ENCODE peak calls at places on chromosomes 2 and 18, in nine cellular contexts. P is A549; B is activated naive CD4-positive, alpha-beta T cell treated with anti-CD3 and anti-CD28 coated beads for 36 hours; K is upper lobe of right lung; D is HTR-8/SVneo; E is right atrium auricular region; W is OCI-M1; T is transverse colon; Q is Kasumi-1. X is an unnamed sample.

GRCh38 chr2:16640867-16641266 is 24.8 kb downstream of the CYRIA start:
- DNase-seq in P (no peak), B (no peak), K (no peak), D (no peak), E (no peak), W (no peak), T (no peak), Q (no peak), X (no peak)

GRCh38 chr2:85132834-85133637 is at the start of gene TCF7L1:
- DNase-seq in P (peak), B (peak), K (peak), D (peak), E (peak), W (peak), T (peak), Q (peak), X (no peak)

GRCh38 chr18:78183815-78184214 is 795.8 kb upstream of the SALL3 start:
- DNase-seq in P (no peak), B (no peak), K (no peak), D (no peak), E (no peak), W (no peak), T (no peak), Q (no peak), X (no peak)

GRCh38 chr18:25103468-25104155 is 248.4 kb downstream of the ZNF521 start:
- DNase-seq in P (no peak), B (no peak), K (no peak), D (no peak), E (no peak), W (peak), T (no peak), Q (no peak), X (no peak)

GRCh38 chr2:25936889-25937545 is 45.3 kb downstream of the KIF3C start:
- DNase-seq in P (no peak), B (no peak), K (no peak), D (no peak), E (no peak), W (no peak), T (no peak), Q (no peak), X (no peak)

GRCh38 chr2:70686577-70687460 is 81.2 kb downstream of the ADD2 start:
- DNase-seq in P (peak), B (peak), K (peak), D (peak), E (no peak), W (peak), T (no peak), Q (peak), X (peak)

GRCh38 chr2:211854832-211855231 is 683.8 kb downstream of the ERBB4 start:
- DNase-seq in P (no peak), B (no peak), K (no peak), D (no peak), E (no peak), W (no peak), T (no peak), Q (no peak), X (no peak)

GRCh38 chr2:172885996-172886395 is 150.4 kb downstream of the RAPGEF4 start:
- DNase-seq in P (no peak), B (no peak), K (no peak), D (no peak), E (no peak), W (no peak), T (no peak), Q (no peak), X (no peak)

GRCh38 chr18:74597662-74598349 is at the start of gene ZNF407:
- DNase-seq in P (peak), B (peak), K (peak), D (peak), E (peak), W (peak), T (peak), Q (peak), X (peak)

GRCh38 chr2:137693521-137693920 is 270.8 kb upstream of the HNMT start:
- DNase-seq in P (no peak), B (no peak), K (no peak), D (no peak), E (no peak), W (no peak), T (no peak), Q (no peak), X (no peak)

GRCh38 chr2:222594679-222595078 is 61.2 kb downstream of the FARSB start:
- DNase-seq in P (peak), B (no peak), K (no peak), D (no peak), E (no peak), W (no peak), T (peak), Q (no peak), X (no peak)

GRCh38 chr2:170928824-170929685 is at the start of gene GORASP2:
- DNase-seq in P (peak), B (peak), K (peak), D (peak), E (peak), W (peak), T (peak), Q (peak), X (peak)

GRCh38 chr18:52326001-52326400 is 14.0 kb upstream of the DCC start:
- DNase-seq in P (no peak), B (no peak), K (no peak), D (no peak), E (no peak), W (no peak), T (no peak), Q (no peak), X (no peak)

GRCh38 chr2:132668986-132669853 is 785 bp downstream of the LYPD1 start:
- DNase-seq in P (peak), B (no peak), K (peak), D (peak), E (no peak), W (no peak), T (no peak), Q (no peak), X (no peak)

GRCh38 chr2:29463181-29463900 is 348.1 kb downstream of the CLIP4 start:
- DNase-seq in P (no peak), B (no peak), K (no peak), D (peak), E (no peak), W (no peak), T (no peak), Q (no peak), X (no peak)

GRCh38 chr2:238945433-238946150 is 97.7 kb downstream of the TWIST2 start:
- DNase-seq in P (peak), B (peak), K (peak), D (peak), E (peak), W (peak), T (peak), Q (no peak), X (peak)

GRCh38 chr2:97796465-97797126 is 83.2 kb downstream of the ZAP70 start:
- DNase-seq in P (no peak), B (no peak), K (no peak), D (no peak), E (no peak), W (no peak), T (no peak), Q (no peak), X (no peak)

GRCh38 chr18:46320928-46321855 is 217.0 kb downstream of the HAUS1 start:
- DNase-seq in P (no peak), B (no peak), K (no peak), D (no peak), E (no peak), W (no peak), T (no peak), Q (no peak), X (no peak)

GRCh38 chr18:21117385-21118135 is 5.9 kb upstream of the ROCK1 start:
- DNase-seq in P (no peak), B (no peak), K (no peak), D (no peak), E (no peak), W (peak), T (no peak), Q (peak), X (no peak)

GRCh38 chr2:96715658-96716057 is 24.2 kb downstream of the LMAN2L start:
- DNase-seq in P (peak), B (no peak), K (no peak), D (no peak), E (no peak), W (no peak), T (no peak), Q (no peak), X (no peak)

GRCh38 chr2:188524519-188525113 is 232.9 kb downstream of the GULP1 start:
- DNase-seq in P (peak), B (peak), K (no peak), D (peak), E (no peak), W (peak), T (peak), Q (peak), X (peak)

GRCh38 chr2:237465515-237466227 is 21.4 kb upstream of the MLPH start:
- DNase-seq in P (peak), B (no peak), K (peak), D (peak), E (no peak), W (peak), T (no peak), Q (no peak), X (no peak)

GRCh38 chr18:68262697-68263293 is 452.1 kb downstream of the TMX3 start:
- DNase-seq in P (no peak), B (no peak), K (no peak), D (peak), E (no peak), W (no peak), T (no peak), Q (no peak), X (no peak)

GRCh38 chr18:61975526-61976326 is 82.9 kb upstream of the RNF152 start:
- DNase-seq in P (no peak), B (peak), K (no peak), D (no peak), E (no peak), W (peak), T (no peak), Q (no peak), X (no peak)

GRCh38 chr2:46769809-46770208 is 145.8 kb downstream of the MCFD2 start:
- DNase-seq in P (peak), B (no peak), K (no peak), D (no peak), E (no peak), W (no peak), T (no peak), Q (no peak), X (no peak)

GRCh38 chr2:74297391-74297790 is 45.8 kb downstream of the SLC4A5 start:
- DNase-seq in P (no peak), B (no peak), K (no peak), D (no peak), E (no peak), W (no peak), T (no peak), Q (no peak), X (peak)

GRCh38 chr18:34117319-34117718 is 107.4 kb downstream of the NOL4 start:
- DNase-seq in P (no peak), B (no peak), K (no peak), D (no peak), E (no peak), W (no peak), T (no peak), Q (no peak), X (no peak)

GRCh38 chr2:211144078-211144477 is 587.7 kb downstream of the CPS1 start:
- DNase-seq in P (peak), B (no peak), K (no peak), D (peak), E (no peak), W (peak), T (no peak), Q (no peak), X (no peak)

GRCh38 chr18:58113337-58113736 is 69.3 kb downstream of the NEDD4L start:
- DNase-seq in P (no peak), B (peak), K (no peak), D (no peak), E (no peak), W (no peak), T (no peak), Q (no peak), X (no peak)

GRCh38 chr18:76905821-76906220 is 83.5 kb downstream of the ZNF236 start:
- DNase-seq in P (no peak), B (no peak), K (no peak), D (no peak), E (no peak), W (no peak), T (no peak), Q (no peak), X (no peak)